ENCODE peak calls at places on chromosomes 5 and 9, in nine cellular contexts. L is dorsolateral prefrontal cortex, S is osteocyte, U is nephron progenitor cell, H is RWPE1, P is upper lobe of right lung, F is IMR-90, A is heart right ventricle, C is AG09309. I is an unnamed sample.

GRCh38 chr5:77630246-77631165 is 8.0 kb downstream of the OTP start:
- DNase-seq in L (no peak), S (no peak), U (peak; percentile 67), H (peak; percentile 31), P (peak; percentile 73), F (no peak), A (no peak), C (no peak), I (peak; percentile 47)

GRCh38 chr5:154727361-154727760 is 27.8 kb upstream of the LARP1 start:
- DNase-seq in L (no peak), S (no peak), U (no peak), H (no peak), P (no peak), F (no peak), A (no peak), C (no peak), I (no peak)

GRCh38 chr9:117415584-117415937 is 704 bp upstream of the ASTN2 start:
- DNase-seq in L (no peak), S (no peak), U (peak; percentile 32), H (no peak), P (no peak), F (no peak), A (no peak), C (no peak), I (peak; percentile 22)

GRCh38 chr9:123327697-123328100 is 28.3 kb upstream of the CRB2 start:
- DNase-seq in L (no peak), S (no peak), U (no peak), H (peak; percentile 57), P (peak; percentile 82), F (no peak), A (no peak), C (no peak), I (no peak)

GRCh38 chr9:107539427-107540154 is 50.0 kb upstream of the KLF4 start:
- DNase-seq in L (no peak), S (no peak), U (no peak), H (no peak), P (no peak), F (no peak), A (no peak), C (no peak), I (no peak)

GRCh38 chr9:110152704-110153374 is 55.1 kb downstream of the C9orf152 start:
- DNase-seq in L (no peak), S (no peak), U (peak; percentile 44), H (peak; percentile 67), P (no peak), F (peak; percentile 72), A (no peak), C (no peak), I (peak; percentile 61)

GRCh38 chr9:109923371-109923770 is 143.4 kb downstream of the PALM2AKAP2 start:
- DNase-seq in L (no peak), S (no peak), U (no peak), H (no peak), P (no peak), F (no peak), A (no peak), C (no peak), I (peak; percentile 19)

GRCh38 chr9:219670-220365 is 5.2 kb downstream of the DOCK8 start:
- DNase-seq in L (no peak), S (no peak), U (no peak), H (no peak), P (no peak), F (no peak), A (no peak), C (no peak), I (no peak)

GRCh38 chr5:16826379-16827125 is 109.5 kb downstream of the MYO10 start:
- DNase-seq in L (no peak), S (no peak), U (no peak), H (no peak), P (no peak), F (no peak), A (no peak), C (no peak), I (no peak)

GRCh38 chr5:91956738-91957137 is 573.6 kb upstream of the ARRDC3 start:
- DNase-seq in L (no peak), S (no peak), U (no peak), H (no peak), P (no peak), F (no peak), A (no peak), C (no peak), I (no peak)

GRCh38 chr5:113202904-113203716 is 226.5 kb downstream of the DCP2 start:
- DNase-seq in L (peak; percentile 11), S (no peak), U (peak; percentile 32), H (peak; percentile 96), P (no peak), F (peak; percentile 63), A (peak; percentile 84), C (no peak), I (no peak)

GRCh38 chr5:73445708-73446630 is 2.6 kb downstream of the FOXD1 start:
- DNase-seq in L (no peak), S (no peak), U (no peak), H (no peak), P (no peak), F (no peak), A (no peak), C (no peak), I (no peak)

GRCh38 chr5:35067985-35068384 is 20.2 kb upstream of the AGXT2 start:
- DNase-seq in L (no peak), S (no peak), U (no peak), H (no peak), P (no peak), F (peak; percentile 26), A (no peak), C (no peak), I (no peak)

GRCh38 chr5:73256462-73257260 is 83.7 kb downstream of the TMEM174 start:
- DNase-seq in L (no peak), S (no peak), U (no peak), H (peak; percentile 88), P (no peak), F (peak; percentile 48), A (no peak), C (no peak), I (no peak)

DNA sequence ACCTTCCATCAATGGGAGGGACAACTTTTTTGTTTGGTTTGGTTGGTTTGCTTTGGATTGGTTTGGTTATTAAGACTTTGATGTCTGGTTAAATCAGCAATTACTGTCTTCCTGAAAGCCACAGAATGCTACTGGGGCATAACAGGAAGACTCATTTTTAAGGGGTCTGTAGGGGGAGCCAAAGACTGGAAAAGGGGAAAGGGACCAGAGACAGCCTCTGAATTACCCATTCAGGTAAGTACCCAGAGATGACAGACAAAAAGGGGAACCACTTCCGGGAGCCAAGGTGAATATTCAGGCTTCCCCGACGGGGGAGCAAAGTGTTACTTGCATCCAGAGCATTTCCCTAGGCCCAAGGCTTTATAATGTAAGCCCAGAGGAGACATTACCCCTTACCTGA is 4.6 kb upstream of the FEM1C start:
- DNase-seq in L (no peak), S (no peak), U (no peak), H (no peak), P (no peak), F (peak; percentile 19), A (no peak), C (no peak), I (peak; percentile 34)
- TF ChIP-seq CTCF in L (no peak), S (peak; percentile 50), U (no peak), H (no peak), P (no peak), F (peak; percentile 40), A (no peak), C (peak; percentile 22), I (peak; percentile 12)

GRCh38 chr9:27549196-27549737 is 19.7 kb upstream of the MOB3B start:
- DNase-seq in L (no peak), S (no peak), U (no peak), H (no peak), P (no peak), F (peak; percentile 36), A (no peak), C (no peak), I (no peak)

GRCh38 chr9:27542519-27542918 is 12.9 kb upstream of the MOB3B start:
- DNase-seq in L (no peak), S (no peak), U (no peak), H (no peak), P (no peak), F (no peak), A (no peak), C (no peak), I (no peak)

GRCh38 chr9:27545471-27545870 is 15.9 kb upstream of the MOB3B start:
- DNase-seq in L (no peak), S (no peak), U (no peak), H (no peak), P (no peak), F (no peak), A (no peak), C (no peak), I (no peak)

DNA sequence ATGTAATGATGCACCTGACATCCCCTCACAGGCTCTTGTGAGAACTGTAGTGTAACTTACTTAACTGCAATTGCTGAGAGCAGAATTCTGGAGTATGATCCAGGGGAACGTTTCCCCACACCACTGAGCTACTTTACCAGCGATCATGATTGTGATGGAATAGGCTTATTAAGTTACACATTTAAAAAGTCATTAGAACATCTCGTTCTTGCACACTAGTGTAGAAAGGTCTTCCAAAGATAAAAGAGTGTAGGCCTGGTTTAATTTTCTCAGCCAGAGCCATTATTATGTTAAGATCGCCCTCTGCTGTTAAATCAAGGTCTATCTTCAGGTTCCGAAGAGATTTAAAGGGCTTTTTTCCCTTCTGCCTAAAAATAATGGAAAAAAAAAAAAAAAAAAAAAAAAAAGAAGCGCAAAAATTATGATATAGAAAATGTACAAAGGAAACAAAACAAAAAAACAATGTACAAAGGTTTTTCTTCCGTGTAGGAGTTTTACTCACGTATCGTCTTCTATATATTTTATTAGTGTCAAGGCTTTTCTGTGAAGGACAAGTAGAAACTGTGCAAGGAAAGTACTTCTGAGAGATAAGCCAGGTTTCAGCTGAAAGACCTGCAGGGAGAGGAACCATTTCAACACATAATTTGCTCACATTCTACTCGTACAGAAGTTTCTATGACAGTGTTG is 18.6 kb upstream of the MOB3B start:
- DNase-seq in L (no peak), S (no peak), U (no peak), H (peak; percentile 45), P (no peak), F (peak; percentile 51), A (no peak), C (no peak), I (no peak)
- TF ChIP-seq CTCF in L (peak; percentile 65), S (peak; percentile 66), U (peak; percentile 53), H (peak; percentile 70), P (peak; percentile 52), F (peak; percentile 74), A (peak; percentile 21), C (peak; percentile 39), I (peak; percentile 49)

DNA sequence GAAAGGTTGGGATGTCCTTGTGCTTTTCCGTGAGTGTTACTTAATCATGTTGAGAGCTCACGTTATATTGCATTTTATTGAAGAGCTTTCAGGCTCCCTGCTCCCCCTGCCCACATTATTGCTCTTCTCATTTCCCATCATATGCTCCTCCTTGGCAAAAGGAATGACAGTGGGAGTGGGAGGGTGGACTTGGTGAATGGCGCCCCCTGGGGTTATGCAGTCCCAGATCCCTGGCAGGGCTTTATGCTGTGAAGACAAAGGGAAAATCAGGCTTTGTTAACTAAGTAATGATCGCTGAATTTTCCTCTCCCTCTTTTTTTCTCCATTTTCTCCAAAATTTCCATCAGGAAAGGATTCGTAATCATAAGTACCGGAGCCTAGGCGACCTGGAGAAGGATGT is 166.6 kb downstream of the SMARCA2 start:
- DNase-seq in L (no peak), S (no peak), U (peak; percentile 36), H (peak; percentile 0), P (no peak), F (peak; percentile 7), A (no peak), C (no peak), I (peak; percentile 71)
- TF ChIP-seq CTCF in L (peak; percentile 55), S (peak; percentile 48), U (peak; percentile 41), H (peak; percentile 28), P (peak; percentile 59), F (peak; percentile 35), A (peak; percentile 10), C (peak; percentile 68), I (peak; percentile 65)

GRCh38 chr9:130680836-130681768 is 12.5 kb upstream of the EXOSC2 start:
- DNase-seq in L (peak; percentile 73), S (peak; percentile 90), U (peak; percentile 81), H (peak; percentile 95), P (peak; percentile 92), F (peak; percentile 88), A (peak; percentile 56), C (peak; percentile 38), I (peak; percentile 65)
- TF ChIP-seq CTCF in L (no peak), S (no peak), U (no peak), H (no peak), P (no peak), F (no peak), A (no peak), C (no peak), I (no peak)